ENCODE peak calls at places on chromosomes 6 and 20, in five cellular contexts. X is renal cortical epithelial cell; R is hepatic stellate cell; B is midbrain; Z is activated T-helper 1 cell treated with anti-CD3 and anti-CD28 coated beads, Interleukin-12 subunit alpha, Interleukin-12 subunit beta, Interleukin-2, Interleukin-4 antibody, amounts not matched to agents 30 ng/mL and 10 ng/mL and 1 ng/mL, durations not matched to agents 14 hours and 24 hours and 36 hours. T is an unnamed sample.

GRCh38 chr6:167091149-167092107 is 31.5 kb upstream of the CCR6 start:
- DNase-seq in X (no peak), R (no peak), B (no peak), Z (no peak), T (no peak)

GRCh38 chr20:6828794-6829423 is 61.4 kb downstream of the BMP2 start:
- DNase-seq in X (peak), R (peak), B (peak), Z (no peak), T (peak)

GRCh38 chr20:40189621-40190020 is 499.4 kb downstream of the MAFB start:
- DNase-seq in X (no peak), R (no peak), B (no peak), Z (no peak), T (no peak)

GRCh38 chr6:142207265-142207877 is 60.3 kb downstream of the VTA1 start:
- DNase-seq in X (peak), R (peak), B (peak), Z (peak), T (peak)

GRCh38 chr6:91081452-91082067 is 494.7 kb upstream of the MAP3K7 start:
- DNase-seq in X (peak), R (peak), B (peak), Z (no peak), T (peak)

GRCh38 chr20:13147071-13147961 is 73.8 kb upstream of the ISM1 start:
- DNase-seq in X (no peak), R (no peak), B (no peak), Z (no peak), T (no peak)

GRCh38 chr6:98847767-98848538 is 13.6 kb downstream of the POU3F2 start:
- DNase-seq in X (no peak), R (no peak), B (no peak), Z (no peak), T (no peak)

GRCh38 chr6:45616209-45616608 is 238.5 kb upstream of the SUPT3H start:
- DNase-seq in X (no peak), R (no peak), B (no peak), Z (no peak), T (no peak)

GRCh38 chr20:38434770-38435554 is at the start of gene SNHG17:
- DNase-seq in X (peak), R (peak), B (peak), Z (peak), T (peak)

GRCh38 chr6:31713991-31714684 is 1.0 kb upstream of the LY6G6D start:
- DNase-seq in X (no peak), R (no peak), B (no peak), Z (no peak), T (no peak)

GRCh38 chr6:91267246-91267645 is 680.4 kb upstream of the MAP3K7 start:
- DNase-seq in X (no peak), R (no peak), B (no peak), Z (no peak), T (no peak)